ENCODE peak calls at places on chromosome 14, in six cellular contexts. X, E, U, R, Q and D are unnamed samples.

GRCh38 chr14:81406863-81407262 is 6.7 kb upstream of the STON2 start:
- DNase-seq in E (no peak), X (no peak), Q (no peak), R (no peak), U (no peak), D (no peak)

GRCh38 chr14:92924247-92924646 is 1.3 kb downstream of the CHGA start:
- DNase-seq in X (no peak), Q (no peak), R (no peak), U (no peak), E (no peak), D (no peak)

GRCh38 chr14:85811340-85811739 is 281.4 kb downstream of the FLRT2 start:
- DNase-seq in X (no peak), Q (no peak), E (no peak), R (no peak), U (no peak), D (no peak)

GRCh38 chr14:50823051-50823762 is 7.8 kb downstream of the NIN start:
- DNase-seq in X (no peak), R (no peak), U (no peak), Q (no peak), E (no peak), D (no peak)

GRCh38 chr14:95941897-95942296 is 65.3 kb downstream of the TUNAR start:
- DNase-seq in E (no peak), X (no peak), Q (no peak), R (no peak), U (no peak), D (no peak)

GRCh38 chr14:71290301-71290700 is 383.0 kb downstream of the PCNX1 start:
- DNase-seq in R (no peak), Q (no peak), X (no peak), U (no peak), E (no peak), D (peak)

GRCh38 chr14:48429512-48429911 is 754.1 kb upstream of the MDGA2 start:
- DNase-seq in E (no peak), X (no peak), R (no peak), U (no peak), Q (no peak), D (no peak)

GRCh38 chr14:65164068-65164824 is 61.9 kb upstream of the MAX start:
- DNase-seq in U (peak), Q (peak), R (no peak), E (peak), X (peak), D (peak)

GRCh38 chr14:58701156-58701555 is 63.4 kb downstream of the DACT1 start:
- DNase-seq in Q (no peak), X (no peak), R (no peak), E (no peak), U (no peak), D (no peak)

GRCh38 chr14:50303744-50304471 is 8.1 kb downstream of the L2HGDH start:
- DNase-seq in U (no peak), R (peak), X (no peak), Q (no peak), E (no peak), D (no peak)

GRCh38 chr14:23300687-23301223 is 1.9 kb downstream of the PPP1R3E start:
- DNase-seq in U (no peak), Q (no peak), R (no peak), X (no peak), E (peak), D (peak)

GRCh38 chr14:91127411-91127810 is 13.5 kb downstream of the DGLUCY start:
- DNase-seq in U (no peak), R (no peak), X (no peak), E (no peak), Q (no peak), D (no peak)

GRCh38 chr14:51917186-51917585 is 56.8 kb downstream of the GNG2 start:
- DNase-seq in Q (no peak), E (no peak), X (no peak), R (no peak), U (no peak), D (no peak)

GRCh38 chr14:38481939-38482678 is 226.2 kb upstream of the CLEC14A start:
- DNase-seq in E (peak), X (no peak), R (no peak), Q (peak), U (no peak), D (no peak)

GRCh38 chr14:52949711-52950409 is 990 bp downstream of the FERMT2 start:
- DNase-seq in R (no peak), X (no peak), U (no peak), E (peak), Q (peak), D (no peak)

GRCh38 chr14:104130974-104131651 is 7.3 kb upstream of the KIF26A start:
- DNase-seq in E (peak), X (peak), U (peak), R (no peak), Q (peak), D (peak)

GRCh38 chr14:74309125-74309654 is 6.5 kb upstream of the ABCD4 start:
- DNase-seq in Q (no peak), E (no peak), U (no peak), X (no peak), R (no peak), D (no peak)

GRCh38 chr14:30227871-30228270 is 300.2 kb upstream of the PRKD1 start:
- DNase-seq in R (no peak), U (no peak), E (peak), Q (no peak), X (no peak), D (peak)

GRCh38 chr14:67456732-67457131 is 31.8 kb downstream of the TMEM229B start:
- DNase-seq in E (no peak), Q (no peak), X (no peak), U (no peak), R (no peak), D (no peak)

GRCh38 chr14:53954551-53955233 is 1.9 kb downstream of the BMP4 start:
- DNase-seq in E (no peak), R (no peak), Q (peak), U (peak), X (no peak), D (no peak)

GRCh38 chr14:50954811-50955372 is 10.6 kb upstream of the PYGL start:
- DNase-seq in R (no peak), X (peak), E (peak), Q (peak), U (peak), D (peak)

GRCh38 chr14:99548871-99549270 is 55.1 kb downstream of the CCDC85C start:
- DNase-seq in R (no peak), X (no peak), U (no peak), Q (no peak), E (no peak), D (no peak)

GRCh38 chr14:36268957-36269734 is 51.3 kb downstream of the MBIP start:
- DNase-seq in X (no peak), R (no peak), E (no peak), U (no peak), Q (no peak), D (no peak)

GRCh38 chr14:61171687-61172086 is 109.5 kb downstream of the TMEM30B start:
- DNase-seq in Q (no peak), U (no peak), R (no peak), E (no peak), X (no peak), D (no peak)

GRCh38 chr14:59407246-59407615 is 57.9 kb downstream of the GPR135 start:
- DNase-seq in R (no peak), X (no peak), E (no peak), Q (no peak), U (no peak), D (no peak)

GRCh38 chr14:103816991-103817390 is 30.4 kb downstream of the PPP1R13B start:
- DNase-seq in E (no peak), X (no peak), Q (no peak), R (no peak), U (no peak), D (no peak)

GRCh38 chr14:33745163-33745562 is 205.7 kb downstream of the EGLN3 start:
- DNase-seq in U (no peak), R (no peak), E (no peak), X (no peak), Q (no peak), D (no peak)

GRCh38 chr14:104639889-104640548 is 35.4 kb upstream of the TMEM179 start:
- DNase-seq in U (peak), X (peak), E (peak), R (no peak), Q (peak), D (peak)

GRCh38 chr14:82079553-82079952 is 545.9 kb upstream of the SEL1L start:
- DNase-seq in X (no peak), R (no peak), U (no peak), E (no peak), Q (no peak), D (no peak)

GRCh38 chr14:79701371-79701770 is 509.9 kb downstream of the DIO2 start:
- DNase-seq in Q (no peak), R (no peak), E (no peak), X (no peak), U (no peak), D (no peak)

GRCh38 chr14:39491134-39491541 is 58.9 kb upstream of the FBXO33 start:
- DNase-seq in E (peak), X (no peak), Q (peak), R (no peak), U (no peak), D (peak)

GRCh38 chr14:65299837-65300236 is 112.7 kb upstream of the FUT8 start:
- DNase-seq in E (no peak), X (no peak), R (no peak), U (no peak), Q (no peak), D (no peak)

GRCh38 chr14:77853919-77854318 is 54.0 kb downstream of the ADCK1 start:
- DNase-seq in Q (no peak), R (no peak), U (no peak), X (no peak), E (no peak), D (no peak)

GRCh38 chr14:33229269-33229924 is 290.7 kb downstream of the NPAS3 start:
- DNase-seq in Q (no peak), U (no peak), X (no peak), E (peak), R (no peak), D (peak)

GRCh38 chr14:77869350-77869749 is 69.4 kb downstream of the ADCK1 start:
- DNase-seq in X (no peak), Q (no peak), U (no peak), R (no peak), E (no peak), D (no peak)

GRCh38 chr14:70203686-70204085 is 14.9 kb upstream of the SLC8A3 start:
- DNase-seq in Q (no peak), R (no peak), U (no peak), X (no peak), E (no peak), D (no peak)